ENCODE peak calls at places on chromosome 9, in six cellular contexts. One of them, this sample, is unnamed.

GRCh38 chr9:755454-756381 is 85.8 kb upstream of the DMRT1 start:
- DNase-seq in mucosa of descending colon: no peak
- DNase-seq in hypothalamus: no peak
- DNase-seq in AG04449: peak
- DNase-seq in ureter: no peak
- DNase-seq in MCF 10A: peak
- DNase-seq in this sample: peak

GRCh38 chr9:37749129-37749528 is 4.5 kb upstream of the TRMT10B start:
- DNase-seq in mucosa of descending colon: no peak
- DNase-seq in ureter: no peak
- DNase-seq in MCF 10A: no peak
- DNase-seq in hypothalamus: no peak
- DNase-seq in AG04449: no peak
- DNase-seq in this sample: no peak

GRCh38 chr9:92686954-92687353 is 17.0 kb upstream of the IPPK start:
- DNase-seq in MCF 10A: peak
- DNase-seq in ureter: no peak
- DNase-seq in hypothalamus: no peak
- DNase-seq in mucosa of descending colon: no peak
- DNase-seq in AG04449: no peak
- DNase-seq in this sample: no peak

GRCh38 chr9:35519697-35520403 is 29.9 kb downstream of the RUSC2 start:
- DNase-seq in ureter: no peak
- DNase-seq in hypothalamus: no peak
- DNase-seq in AG04449: no peak
- DNase-seq in mucosa of descending colon: no peak
- DNase-seq in MCF 10A: no peak
- DNase-seq in this sample: peak

GRCh38 chr9:18393340-18394130 is 80.4 kb upstream of the ADAMTSL1 start:
- DNase-seq in ureter: peak
- DNase-seq in mucosa of descending colon: peak
- DNase-seq in AG04449: peak
- DNase-seq in MCF 10A: peak
- DNase-seq in hypothalamus: no peak
- DNase-seq in this sample: peak

GRCh38 chr9:116232425-116233159 is 79.0 kb downstream of the PAPPA start:
- DNase-seq in mucosa of descending colon: no peak
- DNase-seq in MCF 10A: peak
- DNase-seq in AG04449: no peak
- DNase-seq in hypothalamus: no peak
- DNase-seq in ureter: no peak
- DNase-seq in this sample: peak

GRCh38 chr9:129888085-129888808 is 53.0 kb downstream of the USP20 start:
- DNase-seq in mucosa of descending colon: peak
- DNase-seq in MCF 10A: no peak
- DNase-seq in ureter: peak
- DNase-seq in AG04449: no peak
- DNase-seq in hypothalamus: no peak
- DNase-seq in this sample: no peak

GRCh38 chr9:130174025-130174424 is 1.8 kb downstream of the NCS1 start:
- DNase-seq in ureter: no peak
- DNase-seq in MCF 10A: no peak
- DNase-seq in mucosa of descending colon: no peak
- DNase-seq in hypothalamus: no peak
- DNase-seq in AG04449: no peak
- DNase-seq in this sample: no peak

GRCh38 chr9:108383801-108384200 is 472.0 kb downstream of the ACTL7B start:
- DNase-seq in ureter: no peak
- DNase-seq in mucosa of descending colon: no peak
- DNase-seq in hypothalamus: no peak
- DNase-seq in MCF 10A: no peak
- DNase-seq in AG04449: no peak
- DNase-seq in this sample: no peak

GRCh38 chr9:73079326-73079725 is 72.3 kb upstream of the ANXA1 start:
- DNase-seq in hypothalamus: no peak
- DNase-seq in AG04449: no peak
- DNase-seq in mucosa of descending colon: peak
- DNase-seq in MCF 10A: peak
- DNase-seq in ureter: no peak
- DNase-seq in this sample: no peak

GRCh38 chr9:77933976-77934375 is 97.6 kb downstream of the GNAQ start:
- DNase-seq in ureter: no peak
- DNase-seq in MCF 10A: no peak
- DNase-seq in hypothalamus: no peak
- DNase-seq in mucosa of descending colon: no peak
- DNase-seq in AG04449: no peak
- DNase-seq in this sample: no peak

GRCh38 chr9:124000161-124000783 is 11.3 kb upstream of the LHX2 start:
- DNase-seq in mucosa of descending colon: no peak
- DNase-seq in MCF 10A: no peak
- DNase-seq in ureter: no peak
- DNase-seq in hypothalamus: no peak
- DNase-seq in AG04449: no peak
- DNase-seq in this sample: no peak

GRCh38 chr9:77455312-77455927 is 192.7 kb downstream of the GNA14 start:
- DNase-seq in MCF 10A: peak
- DNase-seq in AG04449: no peak
- DNase-seq in hypothalamus: no peak
- DNase-seq in ureter: no peak
- DNase-seq in mucosa of descending colon: peak
- DNase-seq in this sample: no peak

GRCh38 chr9:6567140-6567591 is 78.4 kb downstream of the GLDC start:
- DNase-seq in ureter: no peak
- DNase-seq in AG04449: peak
- DNase-seq in MCF 10A: peak
- DNase-seq in hypothalamus: peak
- DNase-seq in mucosa of descending colon: no peak
- DNase-seq in this sample: peak

GRCh38 chr9:4293293-4293931 is 6.5 kb downstream of the GLIS3 start:
- DNase-seq in mucosa of descending colon: no peak
- DNase-seq in AG04449: peak
- DNase-seq in MCF 10A: peak
- DNase-seq in ureter: peak
- DNase-seq in hypothalamus: no peak
- DNase-seq in this sample: peak

GRCh38 chr9:38685535-38685934 is 34.4 kb downstream of the FAM240B start:
- DNase-seq in AG04449: no peak
- DNase-seq in hypothalamus: no peak
- DNase-seq in MCF 10A: no peak
- DNase-seq in mucosa of descending colon: no peak
- DNase-seq in ureter: no peak
- DNase-seq in this sample: no peak

GRCh38 chr9:124356745-124357390 is 58.4 kb downstream of the PSMB7 start:
- DNase-seq in hypothalamus: no peak
- DNase-seq in MCF 10A: no peak
- DNase-seq in ureter: no peak
- DNase-seq in AG04449: no peak
- DNase-seq in mucosa of descending colon: no peak
- DNase-seq in this sample: no peak

GRCh38 chr9:36008774-36009300 is 27.9 kb upstream of the RECK start:
- DNase-seq in MCF 10A: peak
- DNase-seq in mucosa of descending colon: peak
- DNase-seq in ureter: no peak
- DNase-seq in hypothalamus: peak
- DNase-seq in AG04449: no peak
- DNase-seq in this sample: peak

GRCh38 chr9:128007566-128008138 is 26.9 kb upstream of the EEIG1 start:
- DNase-seq in AG04449: no peak
- DNase-seq in ureter: peak
- DNase-seq in mucosa of descending colon: peak
- DNase-seq in hypothalamus: no peak
- DNase-seq in MCF 10A: peak
- DNase-seq in this sample: peak

GRCh38 chr9:85212887-85213286 is 528.9 kb downstream of the AGTPBP1 start:
- DNase-seq in mucosa of descending colon: peak
- DNase-seq in ureter: no peak
- DNase-seq in MCF 10A: peak
- DNase-seq in AG04449: peak
- DNase-seq in hypothalamus: no peak
- DNase-seq in this sample: peak

GRCh38 chr9:96442491-96442890 is 7.5 kb upstream of the HABP4 start:
- DNase-seq in mucosa of descending colon: no peak
- DNase-seq in ureter: no peak
- DNase-seq in hypothalamus: no peak
- DNase-seq in MCF 10A: no peak
- DNase-seq in AG04449: no peak
- DNase-seq in this sample: no peak

GRCh38 chr9:84340535-84340934 is at the start of gene SLC28A3:
- DNase-seq in ureter: no peak
- DNase-seq in mucosa of descending colon: peak
- DNase-seq in MCF 10A: peak
- DNase-seq in hypothalamus: no peak
- DNase-seq in AG04449: no peak
- DNase-seq in this sample: no peak

GRCh38 chr9:132237481-132237880 is 75.6 kb downstream of the NTNG2 start:
- DNase-seq in AG04449: no peak
- DNase-seq in MCF 10A: peak
- DNase-seq in hypothalamus: no peak
- DNase-seq in mucosa of descending colon: no peak
- DNase-seq in ureter: no peak
- DNase-seq in this sample: no peak

GRCh38 chr9:113632776-113633590 is 169.5 kb downstream of the RGS3 start:
- DNase-seq in MCF 10A: no peak
- DNase-seq in hypothalamus: no peak
- DNase-seq in mucosa of descending colon: no peak
- DNase-seq in AG04449: no peak
- DNase-seq in ureter: no peak
- DNase-seq in this sample: no peak

GRCh38 chr9:24582363-24583126 is 36.8 kb upstream of the IZUMO3 start:
- DNase-seq in mucosa of descending colon: no peak
- DNase-seq in AG04449: no peak
- DNase-seq in hypothalamus: no peak
- DNase-seq in ureter: no peak
- DNase-seq in MCF 10A: no peak
- DNase-seq in this sample: no peak

GRCh38 chr9:385818-386398 is 171.2 kb downstream of the DOCK8 start:
- DNase-seq in hypothalamus: peak
- DNase-seq in mucosa of descending colon: peak
- DNase-seq in ureter: peak
- DNase-seq in MCF 10A: peak
- DNase-seq in AG04449: peak
- DNase-seq in this sample: peak